ENCODE peak calls at places on chromosomes 1 and 21, in seven cellular contexts. One of them, this sample, is unnamed.
A peak's percentile ranks its signal among the peaks of the same experiment; 100 is the strongest.

GRCh38 chr1:8667869-8668595 is 149.4 kb downstream of the RERE start:
- DNase-seq in upper lobe of right lung: no peak
- DNase-seq in CD8-positive, alpha-beta memory T cell: no peak
- DNase-seq in naive thymus-derived CD4-positive, alpha-beta T cell: no peak
- DNase-seq in esophagus squamous epithelium: no peak
- DNase-seq in right lobe of liver: no peak
- DNase-seq in keratinocyte: no peak
- DNase-seq in this sample: no peak

GRCh38 chr1:1123581-1124507 is 8.0 kb upstream of the C1orf159 start:
- DNase-seq in upper lobe of right lung: no peak
- DNase-seq in CD8-positive, alpha-beta memory T cell: no peak
- DNase-seq in naive thymus-derived CD4-positive, alpha-beta T cell: no peak
- DNase-seq in esophagus squamous epithelium: no peak
- DNase-seq in right lobe of liver: no peak
- DNase-seq in keratinocyte: no peak
- DNase-seq in this sample: no peak

GRCh38 chr1:28045777-28046176 is 42.6 kb downstream of the EYA3 start:
- DNase-seq in upper lobe of right lung: no peak
- DNase-seq in CD8-positive, alpha-beta memory T cell: no peak
- DNase-seq in naive thymus-derived CD4-positive, alpha-beta T cell: no peak
- DNase-seq in esophagus squamous epithelium: no peak
- DNase-seq in right lobe of liver: no peak
- DNase-seq in keratinocyte: no peak
- DNase-seq in this sample: no peak

GRCh38 chr21:26115899-26116298 is 54.7 kb downstream of the APP start:
- DNase-seq in upper lobe of right lung: no peak
- DNase-seq in CD8-positive, alpha-beta memory T cell: no peak
- DNase-seq in naive thymus-derived CD4-positive, alpha-beta T cell: no peak
- DNase-seq in esophagus squamous epithelium: no peak
- DNase-seq in right lobe of liver: no peak
- DNase-seq in keratinocyte: no peak
- DNase-seq in this sample: no peak

GRCh38 chr21:45575304-45575992 is 33.2 kb upstream of the SLC19A1 start:
- DNase-seq in upper lobe of right lung: peak; percentile 53
- DNase-seq in CD8-positive, alpha-beta memory T cell: no peak
- DNase-seq in naive thymus-derived CD4-positive, alpha-beta T cell: no peak
- DNase-seq in esophagus squamous epithelium: no peak
- DNase-seq in right lobe of liver: peak; percentile 39
- DNase-seq in keratinocyte: no peak
- DNase-seq in this sample: no peak

GRCh38 chr1:86965012-86965826 is 50.8 kb downstream of the HS2ST1 start:
- DNase-seq in upper lobe of right lung: no peak
- DNase-seq in CD8-positive, alpha-beta memory T cell: no peak
- DNase-seq in naive thymus-derived CD4-positive, alpha-beta T cell: peak; percentile 16
- DNase-seq in esophagus squamous epithelium: no peak
- DNase-seq in right lobe of liver: no peak
- DNase-seq in keratinocyte: no peak
- DNase-seq in this sample: peak; percentile 66

GRCh38 chr1:111203681-111204210 is 3.3 kb upstream of the DENND2D start:
- DNase-seq in upper lobe of right lung: peak; percentile 97
- DNase-seq in CD8-positive, alpha-beta memory T cell: peak; percentile 87
- DNase-seq in naive thymus-derived CD4-positive, alpha-beta T cell: peak; percentile 82
- DNase-seq in esophagus squamous epithelium: peak; percentile 76
- DNase-seq in right lobe of liver: peak; percentile 86
- DNase-seq in keratinocyte: no peak
- DNase-seq in this sample: peak; percentile 96

GRCh38 chr1:41158147-41158875 is 83.8 kb downstream of the SCMH1 start:
- DNase-seq in upper lobe of right lung: no peak
- DNase-seq in CD8-positive, alpha-beta memory T cell: no peak
- DNase-seq in naive thymus-derived CD4-positive, alpha-beta T cell: no peak
- DNase-seq in esophagus squamous epithelium: no peak
- DNase-seq in right lobe of liver: no peak
- DNase-seq in keratinocyte: no peak
- DNase-seq in this sample: no peak

GRCh38 chr1:223197923-223198627 is 55.0 kb upstream of the TLR5 start:
- DNase-seq in upper lobe of right lung: no peak
- DNase-seq in CD8-positive, alpha-beta memory T cell: no peak
- DNase-seq in naive thymus-derived CD4-positive, alpha-beta T cell: no peak
- DNase-seq in esophagus squamous epithelium: no peak
- DNase-seq in right lobe of liver: no peak
- DNase-seq in keratinocyte: no peak
- DNase-seq in this sample: no peak

GRCh38 chr1:162757476-162757875 is 33.0 kb upstream of the HSD17B7 start:
- DNase-seq in upper lobe of right lung: no peak
- DNase-seq in CD8-positive, alpha-beta memory T cell: no peak
- DNase-seq in naive thymus-derived CD4-positive, alpha-beta T cell: no peak
- DNase-seq in esophagus squamous epithelium: no peak
- DNase-seq in right lobe of liver: no peak
- DNase-seq in keratinocyte: no peak
- DNase-seq in this sample: no peak

GRCh38 chr1:112589766-112590165 is 29.2 kb downstream of the ST7L start:
- DNase-seq in upper lobe of right lung: no peak
- DNase-seq in CD8-positive, alpha-beta memory T cell: no peak
- DNase-seq in naive thymus-derived CD4-positive, alpha-beta T cell: no peak
- DNase-seq in esophagus squamous epithelium: no peak
- DNase-seq in right lobe of liver: no peak
- DNase-seq in keratinocyte: no peak
- DNase-seq in this sample: no peak

GRCh38 chr1:160260436-160261382 is 1.6 kb downstream of the DCAF8 start:
- DNase-seq in upper lobe of right lung: no peak
- DNase-seq in CD8-positive, alpha-beta memory T cell: no peak
- DNase-seq in naive thymus-derived CD4-positive, alpha-beta T cell: peak; percentile 3
- DNase-seq in esophagus squamous epithelium: no peak
- DNase-seq in right lobe of liver: no peak
- DNase-seq in keratinocyte: no peak
- DNase-seq in this sample: no peak

GRCh38 chr1:143604887-143605286 is 366.9 kb downstream of the FAM72C start:
- DNase-seq in upper lobe of right lung: no peak
- DNase-seq in CD8-positive, alpha-beta memory T cell: no peak
- DNase-seq in naive thymus-derived CD4-positive, alpha-beta T cell: no peak
- DNase-seq in esophagus squamous epithelium: no peak
- DNase-seq in right lobe of liver: no peak
- DNase-seq in keratinocyte: no peak
- DNase-seq in this sample: no peak

GRCh38 chr21:16330340-16331319 is 600.8 kb downstream of the USP25 start:
- DNase-seq in upper lobe of right lung: no peak
- DNase-seq in CD8-positive, alpha-beta memory T cell: no peak
- DNase-seq in naive thymus-derived CD4-positive, alpha-beta T cell: peak; percentile 34
- DNase-seq in esophagus squamous epithelium: no peak
- DNase-seq in right lobe of liver: no peak
- DNase-seq in keratinocyte: no peak
- DNase-seq in this sample: peak; percentile 83

GRCh38 chr1:213564215-213564659 is 423.5 kb upstream of the PROX1 start:
- DNase-seq in upper lobe of right lung: no peak
- DNase-seq in CD8-positive, alpha-beta memory T cell: no peak
- DNase-seq in naive thymus-derived CD4-positive, alpha-beta T cell: no peak
- DNase-seq in esophagus squamous epithelium: no peak
- DNase-seq in right lobe of liver: peak; percentile 47
- DNase-seq in keratinocyte: no peak
- DNase-seq in this sample: peak; percentile 53

GRCh38 chr1:87869563-87869962 is 540.9 kb downstream of the LMO4 start:
- DNase-seq in upper lobe of right lung: no peak
- DNase-seq in CD8-positive, alpha-beta memory T cell: no peak
- DNase-seq in naive thymus-derived CD4-positive, alpha-beta T cell: no peak
- DNase-seq in esophagus squamous epithelium: no peak
- DNase-seq in right lobe of liver: no peak
- DNase-seq in keratinocyte: no peak
- DNase-seq in this sample: no peak

GRCh38 chr1:9651565-9652378 is at the start of gene PIK3CD:
- DNase-seq in upper lobe of right lung: peak; percentile 74
- DNase-seq in CD8-positive, alpha-beta memory T cell: no peak
- DNase-seq in naive thymus-derived CD4-positive, alpha-beta T cell: no peak
- DNase-seq in esophagus squamous epithelium: no peak
- DNase-seq in right lobe of liver: no peak
- DNase-seq in keratinocyte: no peak
- DNase-seq in this sample: peak; percentile 81

GRCh38 chr1:115652236-115652788 is 10.5 kb downstream of the VANGL1 start:
- DNase-seq in upper lobe of right lung: no peak
- DNase-seq in CD8-positive, alpha-beta memory T cell: no peak
- DNase-seq in naive thymus-derived CD4-positive, alpha-beta T cell: no peak
- DNase-seq in esophagus squamous epithelium: no peak
- DNase-seq in right lobe of liver: no peak
- DNase-seq in keratinocyte: no peak
- DNase-seq in this sample: no peak
- H3K4me1 ChIP-seq in upper lobe of right lung: peaks cover 20% of the 10 kb centered on the region
- H3K4me1 ChIP-seq in CD8-positive, alpha-beta memory T cell: peaks cover 15% of the 10 kb centered on the region
- H3K4me1 ChIP-seq in naive thymus-derived CD4-positive, alpha-beta T cell: peaks cover 6% of the 10 kb centered on the region
- H3K4me1 ChIP-seq in esophagus squamous epithelium: peaks cover 89% of the 10 kb centered on the region
- H3K4me1 ChIP-seq in right lobe of liver: no peaks in the 10 kb centered on the region
- H3K4me1 ChIP-seq in keratinocyte: peaks cover 48% of the 10 kb centered on the region
- H3K4me1 ChIP-seq in this sample: no peaks in the 10 kb centered on the region

GRCh38 chr21:44088401-44088780 is 18.8 kb upstream of the PWP2 start:
- DNase-seq in upper lobe of right lung: peak; percentile 26
- DNase-seq in CD8-positive, alpha-beta memory T cell: no peak
- DNase-seq in naive thymus-derived CD4-positive, alpha-beta T cell: no peak
- DNase-seq in esophagus squamous epithelium: no peak
- DNase-seq in right lobe of liver: no peak
- DNase-seq in keratinocyte: no peak
- DNase-seq in this sample: no peak

GRCh38 chr21:44089001-44089911 is 17.9 kb upstream of the PWP2 start:
- DNase-seq in upper lobe of right lung: peak; percentile 30
- DNase-seq in CD8-positive, alpha-beta memory T cell: peak; percentile 73
- DNase-seq in naive thymus-derived CD4-positive, alpha-beta T cell: peak; percentile 77
- DNase-seq in esophagus squamous epithelium: no peak
- DNase-seq in right lobe of liver: no peak
- DNase-seq in keratinocyte: no peak
- DNase-seq in this sample: no peak

GRCh38 chr21:44086636-44087425 is 20.4 kb upstream of the PWP2 start:
- DNase-seq in upper lobe of right lung: peak; percentile 59
- DNase-seq in CD8-positive, alpha-beta memory T cell: no peak
- DNase-seq in naive thymus-derived CD4-positive, alpha-beta T cell: no peak
- DNase-seq in esophagus squamous epithelium: no peak
- DNase-seq in right lobe of liver: no peak
- DNase-seq in keratinocyte: no peak
- DNase-seq in this sample: no peak

GRCh38 chr21:44085491-44086321 is 21.5 kb upstream of the PWP2 start:
- DNase-seq in upper lobe of right lung: peak; percentile 53
- DNase-seq in CD8-positive, alpha-beta memory T cell: no peak
- DNase-seq in naive thymus-derived CD4-positive, alpha-beta T cell: no peak
- DNase-seq in esophagus squamous epithelium: no peak
- DNase-seq in right lobe of liver: no peak
- DNase-seq in keratinocyte: no peak
- DNase-seq in this sample: no peak

DNA sequence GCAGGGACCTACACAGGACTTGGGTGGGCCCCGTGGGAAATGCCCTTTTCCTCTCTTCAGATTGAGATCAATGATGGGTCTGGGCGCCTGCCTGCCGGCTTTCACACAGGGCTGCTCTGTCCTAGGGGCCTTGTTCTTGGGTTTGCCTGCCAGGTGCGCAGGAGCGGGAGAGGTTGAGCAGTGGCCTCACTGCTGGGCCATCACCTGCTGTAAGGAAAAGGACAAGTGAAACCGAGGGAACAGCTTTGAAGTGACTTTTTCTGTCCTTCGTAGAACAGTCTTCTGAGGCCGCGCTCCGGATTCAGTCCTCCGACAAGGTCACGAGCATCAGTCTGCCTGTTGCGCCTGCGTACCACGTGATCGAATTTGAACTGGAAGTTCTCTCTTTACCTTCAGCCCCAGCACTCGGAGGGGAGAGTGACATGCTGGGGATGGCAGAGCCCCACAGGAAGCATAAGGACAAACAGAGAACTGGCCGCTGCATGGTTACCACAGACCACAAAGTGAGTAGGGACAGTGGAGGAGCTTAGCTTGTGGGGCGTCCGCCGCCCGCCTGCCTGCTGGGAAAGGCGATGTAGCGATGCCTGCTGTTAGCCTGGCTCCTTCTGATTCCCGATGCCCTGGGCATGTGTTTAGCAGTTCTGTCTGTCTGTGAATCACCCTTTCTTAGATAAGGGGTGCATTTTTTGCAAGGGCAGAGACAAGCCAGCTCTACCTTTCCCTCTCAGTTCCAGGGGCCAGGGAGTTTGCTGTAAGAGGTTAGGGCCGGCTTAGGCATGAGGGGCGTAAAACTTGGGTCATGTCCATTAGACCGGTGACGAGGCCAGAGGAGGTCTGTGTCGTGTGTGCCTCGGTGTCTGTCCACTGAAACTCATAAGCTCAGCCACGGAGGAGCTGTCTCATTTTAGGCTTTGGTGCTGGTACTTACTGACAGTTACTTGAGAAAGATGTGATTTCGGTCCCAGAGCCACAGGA is 19.5 kb upstream of the PWP2 start:
- DNase-seq in upper lobe of right lung: peak; percentile 66
- DNase-seq in CD8-positive, alpha-beta memory T cell: peak; percentile 27
- DNase-seq in naive thymus-derived CD4-positive, alpha-beta T cell: no peak
- DNase-seq in esophagus squamous epithelium: no peak
- DNase-seq in right lobe of liver: no peak
- DNase-seq in keratinocyte: no peak
- DNase-seq in this sample: no peak
- H3K36me3 ChIP-seq in upper lobe of right lung: peaks cover 88% of the 10 kb centered on the region
- H3K36me3 ChIP-seq in CD8-positive, alpha-beta memory T cell: peaks cover 22% of the 10 kb centered on the region
- H3K36me3 ChIP-seq in naive thymus-derived CD4-positive, alpha-beta T cell: peaks cover 23% of the 10 kb centered on the region
- H3K36me3 ChIP-seq in esophagus squamous epithelium: peaks cover 100% of the 10 kb centered on the region
- H3K36me3 ChIP-seq in right lobe of liver: no peaks in the 10 kb centered on the region
- H3K36me3 ChIP-seq in keratinocyte: peaks cover 38% of the 10 kb centered on the region
- H3K36me3 ChIP-seq in this sample: peaks cover 16% of the 10 kb centered on the region

DNA sequence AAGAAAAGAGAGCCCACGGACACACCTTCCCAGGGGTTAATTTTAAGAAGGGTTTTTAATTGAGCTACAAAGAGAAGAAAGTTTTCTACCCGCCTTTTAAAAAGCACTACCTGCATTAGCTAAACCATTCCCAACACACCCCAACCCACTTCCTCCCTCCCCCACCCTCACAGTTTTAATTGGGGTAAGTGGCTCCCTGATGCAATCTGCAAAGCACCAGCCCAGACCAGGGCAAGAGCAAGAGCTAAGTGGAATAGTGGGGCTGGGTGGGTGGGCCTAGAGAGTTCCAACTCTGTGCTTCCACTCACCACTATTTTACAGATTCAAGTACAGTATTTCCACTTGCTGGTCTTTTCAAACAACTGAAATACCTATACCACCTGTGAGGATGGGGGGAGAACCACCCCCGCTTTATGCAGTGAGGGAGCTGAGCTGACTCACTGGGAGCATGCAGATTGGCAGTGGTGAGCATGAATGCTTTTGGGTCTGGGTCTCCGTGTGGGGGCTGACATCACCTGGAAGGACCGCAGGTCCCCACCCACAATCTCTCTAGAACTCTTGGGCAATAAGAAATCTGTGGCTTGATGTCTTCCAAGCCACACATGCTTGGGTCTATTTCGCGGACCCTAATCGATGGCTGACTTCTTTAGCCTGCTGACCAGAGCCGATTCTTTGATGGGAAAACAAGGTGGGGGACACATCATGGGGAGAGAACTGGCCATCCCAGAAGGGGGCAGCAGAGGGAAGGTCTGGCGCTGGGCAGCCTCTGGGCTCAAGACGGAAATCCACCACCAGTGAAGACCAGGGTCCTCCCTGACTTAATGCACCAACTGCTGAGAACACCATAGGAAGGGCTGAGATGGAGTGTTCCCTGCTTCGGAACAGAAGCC is 95.5 kb downstream of the SSBP3 start:
- DNase-seq in upper lobe of right lung: no peak
- DNase-seq in CD8-positive, alpha-beta memory T cell: no peak
- DNase-seq in naive thymus-derived CD4-positive, alpha-beta T cell: no peak
- DNase-seq in esophagus squamous epithelium: no peak
- DNase-seq in right lobe of liver: no peak
- DNase-seq in keratinocyte: no peak
- DNase-seq in this sample: peak; percentile 67
- H3K4me1 ChIP-seq in upper lobe of right lung: peaks cover 47% of the 10 kb centered on the region
- H3K4me1 ChIP-seq in CD8-positive, alpha-beta memory T cell: peaks cover 68% of the 10 kb centered on the region
- H3K4me1 ChIP-seq in naive thymus-derived CD4-positive, alpha-beta T cell: peaks cover 4% of the 10 kb centered on the region
- H3K4me1 ChIP-seq in esophagus squamous epithelium: peaks cover 98% of the 10 kb centered on the region
- H3K4me1 ChIP-seq in right lobe of liver: no peaks in the 10 kb centered on the region
- H3K4me1 ChIP-seq in keratinocyte: peaks cover 18% of the 10 kb centered on the region
- H3K4me1 ChIP-seq in this sample: no peaks in the 10 kb centered on the region

GRCh38 chr1:155813672-155814071 is 43.3 kb downstream of the GON4L start:
- DNase-seq in upper lobe of right lung: no peak
- DNase-seq in CD8-positive, alpha-beta memory T cell: no peak
- DNase-seq in naive thymus-derived CD4-positive, alpha-beta T cell: no peak
- DNase-seq in esophagus squamous epithelium: no peak
- DNase-seq in right lobe of liver: no peak
- DNase-seq in keratinocyte: no peak
- DNase-seq in this sample: no peak
- H3K36me3 ChIP-seq in upper lobe of right lung: peaks cover 86% of the 10 kb centered on the region
- H3K36me3 ChIP-seq in CD8-positive, alpha-beta memory T cell: peaks cover 38% of the 10 kb centered on the region
- H3K36me3 ChIP-seq in naive thymus-derived CD4-positive, alpha-beta T cell: peaks cover 54% of the 10 kb centered on the region
- H3K36me3 ChIP-seq in esophagus squamous epithelium: peaks cover 90% of the 10 kb centered on the region
- H3K36me3 ChIP-seq in right lobe of liver: no peaks in the 10 kb centered on the region
- H3K36me3 ChIP-seq in keratinocyte: peaks cover 16% of the 10 kb centered on the region
- H3K36me3 ChIP-seq in this sample: peaks cover 33% of the 10 kb centered on the region

This sample was measured in Karpas-422.